ENCODE peak calls at places on chromosomes 12 and 14, in four cellular contexts. T is thyroid gland, N is H1, J is GM12878. U is an unnamed sample.
A peak's percentile ranks its signal among the peaks of the same experiment; 100 is the strongest.

GRCh38 chr12:49018282-49019119 is at the start of gene PRKAG1:
- DNase-seq in T (peak; percentile 96), J (peak; percentile 77), N (peak; percentile 96), U (peak; percentile 97)

GRCh38 chr14:100303925-100304324 is 2.3 kb downstream of the SLC25A29 start:
- DNase-seq in N (no peak), J (no peak), T (peak; percentile 52), U (no peak)

GRCh38 chr14:87386453-87386980 is 606.5 kb downstream of the GALC start:
- DNase-seq in T (no peak), J (no peak), N (no peak), U (no peak)

GRCh38 chr12:132602578-132603239 is 7.7 kb downstream of the LRCOL1 start:
- DNase-seq in N (no peak), T (no peak), J (no peak), U (no peak)

GRCh38 chr12:94277426-94278000 is 129.1 kb downstream of the PLXNC1 start:
- DNase-seq in J (no peak), N (no peak), T (no peak), U (peak; percentile 26)

GRCh38 chr12:67916266-67916970 is 72.8 kb upstream of the IFNG-AS1 start:
- DNase-seq in T (no peak), N (no peak), J (no peak), U (peak; percentile 24)

GRCh38 chr14:72686832-72687231 is 207.1 kb downstream of the DPF3 start:
- DNase-seq in J (no peak), N (no peak), T (no peak), U (peak; percentile 31)

GRCh38 chr14:44962573-44963528 is 861 bp downstream of the TOGARAM1 start:
- DNase-seq in T (peak; percentile 59), J (no peak), N (no peak), U (peak; percentile 54)

GRCh38 chr12:49111206-49111605 is 559 bp upstream of the LMBR1L start:
- DNase-seq in J (no peak), N (no peak), T (no peak), U (no peak)

GRCh38 chr12:1306096-1306495 is 288.3 kb downstream of the FBXL14 start:
- DNase-seq in J (no peak), N (no peak), T (no peak), U (no peak)

GRCh38 chr12:84793558-84794367 is 118.8 kb downstream of the SLC6A15 start:
- DNase-seq in J (no peak), N (no peak), T (no peak), U (peak; percentile 23)

GRCh38 chr12:57515468-57515933 is 4.8 kb downstream of the DDIT3 start:
- DNase-seq in J (no peak), N (no peak), T (no peak), U (no peak)
- H3K4me3 ChIP-seq in J (no peak overlapping the region), N (no peak overlapping the region), T (no peak overlapping the region), U (no peak overlapping the region)

GRCh38 chr14:102508410-102508773 is 1.2 kb downstream of the ANKRD9 start:
- DNase-seq in J (no peak), T (no peak), N (no peak), U (no peak)
- TF ChIP-seq POLR2A in J (no peak), T (no peak), N (no peak), U (no peak)

DNA sequence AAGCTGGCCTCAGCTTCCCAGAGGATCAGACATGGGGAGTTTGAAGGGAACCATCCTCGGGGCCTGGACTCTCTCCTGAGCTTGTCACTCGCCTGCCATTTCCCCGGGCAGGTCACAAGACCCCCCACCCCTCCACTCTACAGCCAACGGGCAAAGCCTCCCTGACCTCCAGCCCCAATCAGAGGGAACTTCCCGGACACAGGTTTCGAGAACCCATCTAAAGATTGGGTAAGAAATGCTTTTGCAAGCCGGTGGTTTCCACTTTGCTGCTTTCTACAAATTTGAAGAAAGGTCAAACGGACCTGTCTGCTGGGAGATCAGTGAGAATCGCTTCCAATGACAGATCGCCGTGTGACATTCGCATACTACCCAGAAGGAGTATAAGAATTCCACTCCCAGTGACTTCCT is 89.6 kb downstream of the SCARB1 start:
- DNase-seq in N (no peak), J (no peak), T (no peak), U (no peak)
- H3K4me3 ChIP-seq in N (no peak overlapping the region), J (peak overlapping the region; percentile 34), T (no peak overlapping the region), U (no peak overlapping the region)

DNA sequence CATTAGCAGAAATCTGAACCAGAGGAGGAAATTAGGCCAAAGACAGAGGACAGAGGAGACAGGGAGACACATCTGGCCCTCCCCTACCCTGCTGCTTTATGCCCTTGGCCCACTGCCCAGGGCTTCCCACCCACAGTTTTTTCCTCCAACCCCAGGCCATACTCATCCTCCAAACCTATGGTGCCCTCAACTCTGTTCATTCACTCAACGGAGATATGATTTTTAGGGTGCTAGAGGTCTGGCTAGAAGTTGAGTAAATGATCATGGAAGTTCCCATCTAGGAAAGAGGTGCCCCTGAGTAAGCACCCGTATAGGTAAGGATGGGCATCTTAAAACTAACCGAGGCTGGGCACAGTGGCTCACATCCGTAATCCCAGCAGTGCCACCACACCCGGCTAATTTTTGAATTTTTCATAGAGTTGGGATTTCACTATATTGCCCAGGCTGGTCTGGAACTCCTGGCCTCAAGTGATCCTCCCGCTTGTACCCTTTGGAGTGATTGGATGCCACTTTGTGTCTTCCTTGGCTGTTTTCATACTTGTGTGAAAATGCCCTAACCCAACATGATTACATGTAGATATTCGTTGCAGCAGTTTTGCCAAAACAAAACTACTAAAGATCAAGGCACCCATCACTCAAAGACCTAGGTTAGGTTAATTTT is 4.4 kb downstream of the KRT18 start:
- DNase-seq in N (no peak), T (no peak), J (no peak), U (no peak)
- TF ChIP-seq POLR2A in N (peak; percentile 62), T (no peak), J (no peak), U (no peak)

DNA sequence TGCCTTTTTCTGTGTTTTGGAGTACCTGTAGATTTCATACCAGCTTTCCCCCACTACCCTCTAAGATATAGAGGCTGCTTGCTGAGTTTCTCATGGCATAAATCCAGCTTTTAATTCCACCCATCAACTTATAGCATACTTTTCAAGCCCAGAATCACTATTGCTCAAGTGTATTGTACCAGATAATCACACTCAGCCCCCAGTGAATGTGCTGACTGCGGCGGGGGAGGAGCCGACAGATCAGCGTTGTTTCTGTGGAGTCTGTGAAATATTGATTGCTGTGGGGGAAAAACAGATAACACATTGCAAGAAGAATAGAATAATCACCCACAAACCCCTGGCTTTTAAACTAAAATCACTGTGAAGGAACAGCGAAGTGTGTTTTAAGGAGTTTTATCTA is 296.1 kb downstream of the TMEM132D start:
- DNase-seq in N (no peak), T (no peak), J (no peak), U (no peak)
- H3K4me3 ChIP-seq in N (no peak overlapping the region), T (no peak overlapping the region), J (no peak overlapping the region), U (no peak overlapping the region)

DNA sequence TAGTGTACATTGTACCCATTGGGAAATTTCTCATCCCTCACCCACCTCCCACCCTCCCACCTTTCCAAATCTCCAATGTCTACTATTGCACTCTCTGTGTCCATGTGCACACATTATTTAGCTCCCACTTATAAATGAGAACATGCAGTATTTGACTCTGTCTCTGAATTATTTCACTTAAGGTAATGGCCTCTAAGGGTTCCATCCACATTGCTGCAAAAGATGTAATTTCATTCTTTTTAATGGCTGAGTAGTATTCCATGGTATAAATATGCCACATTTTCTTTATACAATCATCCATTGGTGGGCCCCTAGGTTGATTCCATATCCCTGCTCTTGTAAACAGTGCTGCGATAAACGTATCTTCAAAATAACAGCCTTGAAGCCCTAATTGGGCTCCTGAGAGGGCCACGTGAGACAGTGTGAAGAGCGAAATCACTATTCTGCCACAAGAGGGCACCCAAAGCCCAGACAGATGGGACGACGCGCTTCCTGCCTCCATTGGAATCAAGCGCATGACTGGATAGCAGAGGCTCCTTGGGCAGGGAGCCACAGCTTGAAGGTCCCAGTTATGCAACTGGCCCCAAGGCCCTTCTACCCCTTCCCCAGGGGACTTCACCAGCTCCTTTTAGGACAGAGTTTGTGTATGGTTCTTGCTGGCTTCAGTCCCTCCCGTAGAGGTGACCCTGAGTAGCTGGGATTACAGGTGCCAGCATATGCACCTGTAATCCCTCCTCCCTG is 21.3 kb upstream of the CD27 start:
- DNase-seq in N (peak; percentile 70), J (no peak), T (peak; percentile 93), U (peak; percentile 90)
- TF ChIP-seq POLR2A in N (no peak), J (no peak), T (no peak), U (peak; percentile 54)

DNA sequence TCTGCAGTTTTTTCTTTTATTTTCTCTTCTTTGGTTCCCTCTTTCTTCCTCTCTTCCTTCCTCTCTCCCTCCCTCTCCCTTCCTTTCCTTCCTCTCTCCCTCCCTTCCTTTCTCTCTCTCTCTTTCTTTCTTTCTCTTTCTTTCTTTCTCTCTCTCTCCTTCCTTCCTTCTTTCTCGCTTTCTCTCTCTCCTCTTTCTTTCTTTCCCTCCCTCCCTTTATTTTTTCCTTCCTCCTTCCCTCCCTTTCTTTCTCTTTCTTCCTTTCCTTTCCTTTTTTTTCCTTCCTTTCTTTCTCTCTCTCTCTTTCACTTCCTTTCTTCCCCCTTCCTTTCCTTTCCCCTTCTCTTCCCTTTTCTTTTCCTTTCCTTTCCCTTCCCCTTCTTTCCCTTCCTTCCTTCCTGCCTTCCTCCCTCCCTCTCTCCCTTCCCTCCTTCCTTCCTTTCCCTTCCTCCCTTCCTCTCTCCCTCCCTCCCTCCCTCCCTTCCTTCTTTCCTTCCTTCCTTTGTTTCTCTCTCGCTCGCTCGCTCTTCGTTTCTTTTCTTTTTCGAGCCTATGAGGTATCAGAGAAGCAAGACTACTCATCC is 13.7 kb downstream of the CFAP54 start:
- DNase-seq in J (no peak), N (no peak), T (no peak), U (no peak)
- H3K4me3 ChIP-seq in J (no peak overlapping the region), N (no peak overlapping the region), T (no peak overlapping the region), U (no peak overlapping the region)

GRCh38 chr14:92122351-92122677 is 545 bp downstream of the CPSF2 start:
- DNase-seq in J (no peak), T (no peak), N (no peak), U (peak; percentile 20)

GRCh38 chr14:92121207-92121669 is 268 bp downstream of the NDUFB1 start:
- DNase-seq in N (no peak), T (peak; percentile 52), J (no peak), U (peak; percentile 43)

GRCh38 chr14:92122761-92123160 is 992 bp downstream of the CPSF2 start:
- DNase-seq in J (no peak), N (no peak), T (no peak), U (no peak)

GRCh38 chr14:92121670-92122350 is at the start of the genes CPSF2 and NDUFB1:
- DNase-seq in T (peak; percentile 79), N (no peak), J (peak; percentile 45), U (peak; percentile 72)
- TF ChIP-seq POLR2A in T (no peak), N (peak; percentile 96), J (peak; percentile 98), U (peak; percentile 96)

U was measured in IMR-90.